ENCODE peak calls at places on chromosomes 1 and 21, in five cellular contexts. G is esophagus muscularis mucosa, C is fibroblast of villous mesenchyme, L is left colon, D is posterior cingulate gyrus. A is an unnamed sample.

GRCh38 chr1:234608026-234608719 is 1.8 kb downstream of the IRF2BP2 start:
- DNase-seq in G (no peak), C (peak; percentile 95), L (peak; percentile 87), D (peak; percentile 67), A (peak; percentile 91)

GRCh38 chr21:40331804-40332203 is 464.6 kb downstream of the PCP4 start:
- DNase-seq in G (no peak), C (no peak), L (no peak), D (no peak), A (no peak)

GRCh38 chr1:248842781-248843331 is 4.8 kb downstream of the ZNF672 start:
- DNase-seq in G (no peak), C (no peak), L (no peak), D (no peak), A (peak; percentile 64)

GRCh38 chr1:1042831-1043230 is 22.9 kb downstream of the AGRN start:
- DNase-seq in G (no peak), C (no peak), L (no peak), D (no peak), A (no peak)

GRCh38 chr1:213050745-213051126 is 305 bp upstream of the RPS6KC1 start:
- DNase-seq in G (no peak), C (no peak), L (no peak), D (no peak), A (no peak)

GRCh38 chr1:75134939-75135828 is 996 bp downstream of the LHX8 start:
- DNase-seq in G (no peak), C (no peak), L (no peak), D (no peak), A (no peak)

GRCh38 chr1:26234644-26235384 is 814 bp downstream of the CEP85 start:
- DNase-seq in G (no peak), C (peak; percentile 29), L (no peak), D (no peak), A (no peak)

GRCh38 chr1:113307771-113308451 is 82.4 kb upstream of the MAGI3 start:
- DNase-seq in G (no peak), C (peak; percentile 73), L (no peak), D (no peak), A (no peak)

GRCh38 chr1:1284370-1285101 is 4.3 kb downstream of the SCNN1D start:
- DNase-seq in G (no peak), C (no peak), L (peak; percentile 23), D (no peak), A (no peak)